ENCODE peak calls at places on chromosomes 12 and 14, in nine cellular contexts. G, D, J, P, N, R, V, C and M are unnamed samples.

GRCh38 chr14:89600950-89601826 is 184.2 kb upstream of the FOXN3 start:
- DNase-seq in G (no peak), D (no peak), J (no peak), P (no peak), N (no peak), R (no peak), V (no peak), C (no peak), M (no peak)

GRCh38 chr12:87155616-87156015 is 873.6 kb downstream of the C12orf50 start:
- DNase-seq in G (no peak), D (no peak), J (no peak), P (no peak), N (no peak), R (peak; percentile 85), V (no peak), C (no peak), M (no peak)

GRCh38 chr12:52672321-52672933 is 7.8 kb downstream of the KRT1 start:
- DNase-seq in G (peak; percentile 27), D (no peak), J (no peak), P (no peak), N (no peak), R (no peak), V (no peak), C (no peak), M (no peak)

GRCh38 chr14:63388766-63389431 is 70.2 kb upstream of the GPHB5 start:
- DNase-seq in G (peak; percentile 21), D (peak; percentile 68), J (peak; percentile 62), P (peak; percentile 65), N (peak; percentile 30), R (peak; percentile 81), V (peak; percentile 78), C (peak; percentile 41), M (no peak)

GRCh38 chr12:123479442-123480180 is 21.7 kb downstream of the SNRNP35 start:
- DNase-seq in G (no peak), D (no peak), J (peak; percentile 40), P (no peak), N (no peak), R (no peak), V (no peak), C (no peak), M (no peak)

GRCh38 chr12:12561305-12562015 is 1.2 kb downstream of the DUSP16 start:
- DNase-seq in G (no peak), D (peak; percentile 54), J (peak; percentile 73), P (peak; percentile 53), N (no peak), R (peak; percentile 56), V (peak; percentile 89), C (peak; percentile 47), M (no peak)

GRCh38 chr12:119803391-119803791 is 73.7 kb downstream of the CIT start:
- DNase-seq in G (no peak), D (no peak), J (peak; percentile 16), P (no peak), N (no peak), R (peak; percentile 77), V (no peak), C (no peak), M (no peak)

GRCh38 chr14:92783813-92784431 is 10.2 kb upstream of the GOLGA5 start:
- DNase-seq in G (peak; percentile 62), D (peak; percentile 59), J (no peak), P (peak; percentile 74), N (peak; percentile 60), R (peak; percentile 86), V (no peak), C (peak; percentile 21), M (peak; percentile 32)

GRCh38 chr12:64672925-64673409 is 62.7 kb downstream of the RASSF3 start:
- DNase-seq in G (peak; percentile 56), D (peak; percentile 95), J (peak; percentile 23), P (peak; percentile 18), N (no peak), R (peak; percentile 61), V (peak; percentile 73), C (peak; percentile 60), M (no peak)

GRCh38 chr12:3753549-3754284 is 808 bp upstream of the CRACR2A start:
- DNase-seq in G (no peak), D (peak; percentile 48), J (no peak), P (peak; percentile 10), N (no peak), R (peak; percentile 49), V (peak; percentile 75), C (no peak), M (no peak)

GRCh38 chr12:66959276-66959675 is 280.4 kb upstream of the GRIP1 start:
- DNase-seq in G (no peak), D (no peak), J (no peak), P (no peak), N (no peak), R (no peak), V (no peak), C (no peak), M (no peak)

GRCh38 chr14:73684627-73685026 is 29.6 kb downstream of the PNMA1 start:
- DNase-seq in G (no peak), D (no peak), J (no peak), P (no peak), N (no peak), R (no peak), V (no peak), C (no peak), M (no peak)

GRCh38 chr14:76720382-76720813 is 40.9 kb upstream of the VASH1 start:
- DNase-seq in G (no peak), D (peak; percentile 51), J (peak; percentile 83), P (peak; percentile 61), N (no peak), R (peak; percentile 70), V (peak; percentile 85), C (no peak), M (no peak)

GRCh38 chr12:6828671-6829531 is 694 bp downstream of the P3H3 start:
- DNase-seq in G (no peak), D (no peak), J (peak; percentile 45), P (peak; percentile 57), N (no peak), R (peak; percentile 71), V (peak; percentile 84), C (peak; percentile 41), M (no peak)

GRCh38 chr14:24817638-24818053 is 183.7 kb upstream of the GZMB start:
- DNase-seq in G (no peak), D (no peak), J (no peak), P (no peak), N (no peak), R (no peak), V (no peak), C (no peak), M (no peak)
- TF ChIP-seq CTCF in G (no peak), D (no peak), J (no peak), P (no peak), N (peak; percentile 13), R (peak; percentile 70), V (no peak), C (no peak), M (no peak)

DNA sequence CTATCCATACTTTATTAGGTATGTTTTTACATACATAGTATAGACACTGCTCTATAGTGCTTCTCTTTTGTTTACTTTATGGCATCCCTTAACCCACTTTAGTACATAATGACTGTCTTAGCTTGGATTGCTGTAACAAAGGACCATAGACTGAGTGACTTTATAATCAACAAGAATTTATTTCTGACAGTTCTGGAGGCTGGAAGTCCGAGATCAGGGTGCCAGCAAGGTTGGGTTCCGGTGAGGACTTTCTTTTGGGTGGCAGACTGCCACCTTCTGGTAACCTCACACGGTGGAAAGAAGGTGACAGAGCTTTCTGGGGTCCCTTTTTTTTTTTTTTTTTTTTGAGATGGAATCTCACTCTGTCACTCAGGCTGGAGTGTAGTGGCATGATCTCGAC is 48.6 kb upstream of the PPM1H start:
- DNase-seq in G (peak; percentile 6), D (no peak), J (no peak), P (peak; percentile 14), N (no peak), R (peak; percentile 10), V (no peak), C (no peak), M (no peak)
- TF ChIP-seq CTCF in G (peak; percentile 34), D (no peak), J (no peak), P (peak; percentile 59), N (peak; percentile 58), R (peak; percentile 27), V (no peak), C (no peak), M (no peak)

GRCh38 chr12:55019784-55020183 is at the start of gene NEUROD4:
- DNase-seq in G (peak; percentile 12), D (peak; percentile 20), J (no peak), P (no peak), N (no peak), R (peak; percentile 81), V (no peak), C (peak; percentile 15), M (no peak)

DNA sequence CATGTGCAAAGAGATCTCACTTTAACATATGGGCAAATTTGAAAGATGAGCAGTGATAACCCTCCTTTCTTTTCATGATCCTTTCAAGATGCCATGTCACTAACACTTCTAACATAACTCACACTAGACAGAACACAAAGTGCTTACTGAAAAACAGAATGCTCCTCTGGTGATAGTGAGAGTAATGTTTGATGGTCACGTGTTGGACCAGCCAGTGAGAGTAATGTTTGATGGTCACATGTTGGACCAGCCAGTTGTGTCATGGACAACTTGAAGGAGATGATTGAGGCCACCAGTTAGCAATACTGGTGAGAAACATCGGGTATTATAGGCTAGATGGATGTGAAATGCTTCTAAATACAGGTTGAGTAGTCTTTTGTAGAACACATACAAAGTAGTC is 5.7 kb downstream of the NEUROD4 start:
- DNase-seq in G (no peak), D (no peak), J (no peak), P (no peak), N (no peak), R (no peak), V (no peak), C (no peak), M (no peak)
- TF ChIP-seq CTCF in G (no peak), D (no peak), J (no peak), P (no peak), N (no peak), R (no peak), V (no peak), C (no peak), M (no peak)

GRCh38 chr14:68688872-68689371 is 103.9 kb downstream of the ZFP36L1 start:
- DNase-seq in G (no peak), D (no peak), J (no peak), P (peak; percentile 86), N (no peak), R (peak; percentile 89), V (peak; percentile 63), C (no peak), M (no peak)
- TF ChIP-seq CTCF in G (no peak), D (no peak), J (no peak), P (peak; percentile 53), N (no peak), R (peak; percentile 50), V (no peak), C (no peak), M (no peak)

GRCh38 chr14:80055912-80056801 is 155.1 kb downstream of the DIO2 start:
- DNase-seq in G (no peak), D (peak; percentile 24), J (peak; percentile 13), P (peak; percentile 22), N (peak; percentile 18), R (peak; percentile 86), V (no peak), C (no peak), M (no peak)
- TF ChIP-seq CTCF in G (peak; percentile 50), D (peak; percentile 54), J (peak; percentile 57), P (peak; percentile 76), N (peak; percentile 71), R (peak; percentile 90), V (peak; percentile 28), C (no peak), M (peak; percentile 76)

GRCh38 chr12:121581681-121582439 is 1.0 kb upstream of the KDM2B start:
- DNase-seq in G (no peak), D (peak; percentile 27), J (peak; percentile 44), P (peak; percentile 46), N (no peak), R (peak; percentile 26), V (no peak), C (no peak), M (no peak)
- TF ChIP-seq CTCF in G (no peak), D (no peak), J (no peak), P (peak; percentile 15), N (no peak), R (no peak), V (no peak), C (no peak), M (no peak)

GRCh38 chr12:57459055-57459749 is 383 bp upstream of the GLI1 start:
- DNase-seq in G (peak; percentile 94), D (peak; percentile 97), J (peak; percentile 94), P (peak; percentile 94), N (peak; percentile 91), R (peak; percentile 98), V (peak; percentile 96), C (peak; percentile 94), M (peak; percentile 72)
- TF ChIP-seq CTCF in G (peak; percentile 89), D (peak; percentile 95), J (peak; percentile 89), P (peak; percentile 95), N (peak; percentile 95), R (peak; percentile 96), V (peak; percentile 99), C (peak; percentile 72), M (peak; percentile 97)